ENCODE peak calls at places on chromosomes 6 and 20, in ten cellular contexts. Y, R, C, F, D, S, I, J, G and O are unnamed samples.
A peak's percentile ranks its signal among the peaks of the same experiment; 100 is the strongest.

GRCh38 chr20:61835301-61835700 is 230.4 kb downstream of the TAF4 start:
- DNase-seq in R (no peak), C (no peak), S (no peak), G (no peak), D (no peak), Y (no peak), F (no peak), J (no peak), I (no peak), O (no peak)

GRCh38 chr20:10673176-10673830 is 496 bp downstream of the JAG1 start:
- DNase-seq in Y (peak; percentile 42), S (no peak), F (no peak), J (no peak), C (peak; percentile 83), G (peak; percentile 26), I (no peak), D (no peak), R (peak; percentile 32), O (no peak)

GRCh38 chr6:37576336-37576737 is 76.6 kb upstream of the CCDC167 start:
- DNase-seq in J (no peak), Y (no peak), C (no peak), G (no peak), D (no peak), I (no peak), F (no peak), R (no peak), S (peak; percentile 85), O (peak; percentile 78)

GRCh38 chr20:61756966-61757677 is 308.6 kb downstream of the TAF4 start:
- DNase-seq in G (no peak), R (no peak), J (no peak), F (no peak), I (no peak), Y (no peak), S (no peak), C (no peak), D (peak; percentile 38), O (no peak)

GRCh38 chr20:59004493-59004762 is 2.6 kb downstream of the CTSZ start:
- DNase-seq in D (peak; percentile 48), I (no peak), S (no peak), J (no peak), F (no peak), R (peak; percentile 80), Y (peak; percentile 61), C (no peak), G (no peak), O (no peak)

GRCh38 chr20:5991623-5992441 is 41.4 kb downstream of the MCM8 start:
- DNase-seq in Y (no peak), F (no peak), J (no peak), C (no peak), D (no peak), R (no peak), G (peak; percentile 13), I (no peak), S (no peak), O (no peak)

GRCh38 chr20:63461364-63461763 is 11.1 kb downstream of the KCNQ2 start:
- DNase-seq in G (no peak), F (no peak), Y (no peak), R (no peak), J (no peak), D (no peak), C (peak; percentile 69), S (no peak), I (no peak), O (no peak)

GRCh38 chr20:17014967-17015366 is 211.9 kb upstream of the PCSK2 start:
- DNase-seq in F (no peak), G (no peak), J (no peak), R (no peak), I (no peak), Y (no peak), D (no peak), C (no peak), S (no peak), O (no peak)

GRCh38 chr6:67501738-67502137 is 1133.3 kb upstream of the ADGRB3 start:
- DNase-seq in C (no peak), I (no peak), S (no peak), G (no peak), R (no peak), Y (no peak), F (no peak), J (no peak), D (no peak), O (no peak)

GRCh38 chr6:89488438-89488837 is 55.5 kb downstream of the ANKRD6 start:
- DNase-seq in J (no peak), C (no peak), I (no peak), D (no peak), Y (no peak), S (no peak), F (no peak), R (no peak), G (no peak), O (no peak)

GRCh38 chr6:125507987-125508655 is 206.4 kb upstream of the HDDC2 start:
- DNase-seq in S (no peak), F (peak; percentile 61), J (no peak), R (peak; percentile 12), D (no peak), C (no peak), Y (no peak), I (no peak), G (peak; percentile 6), O (no peak)

GRCh38 chr6:162226810-162227209 is 500.8 kb downstream of the PRKN start:
- DNase-seq in R (no peak), J (no peak), F (no peak), C (no peak), S (no peak), Y (no peak), I (no peak), D (no peak), G (no peak), O (no peak)

GRCh38 chr20:48425776-48426175 is 402.0 kb downstream of the PREX1 start:
- DNase-seq in Y (no peak), S (no peak), D (no peak), R (no peak), J (no peak), G (no peak), C (no peak), I (no peak), F (no peak), O (no peak)

GRCh38 chr6:41460742-41461336 is 85.3 kb upstream of the FOXP4 start:
- DNase-seq in D (no peak), G (no peak), R (no peak), C (no peak), Y (no peak), S (peak; percentile 22), I (no peak), F (no peak), J (no peak), O (no peak)

GRCh38 chr20:9332783-9333482 is 181.5 kb upstream of the LAMP5 start:
- DNase-seq in C (no peak), Y (no peak), R (peak; percentile 42), S (no peak), J (no peak), D (no peak), G (no peak), F (no peak), I (no peak), O (no peak)

GRCh38 chr20:21019831-21020655 is 86.1 kb downstream of the LINC00237 start:
- DNase-seq in G (no peak), F (peak; percentile 82), S (no peak), J (no peak), C (peak; percentile 17), Y (no peak), D (no peak), R (no peak), I (no peak), O (no peak)

GRCh38 chr6:97394160-97394748 is 111.2 kb upstream of the MMS22L start:
- DNase-seq in I (no peak), F (peak; percentile 65), Y (peak; percentile 36), D (no peak), S (peak; percentile 64), G (peak; percentile 75), J (no peak), R (peak; percentile 28), C (peak; percentile 75), O (peak; percentile 47)

DNA sequence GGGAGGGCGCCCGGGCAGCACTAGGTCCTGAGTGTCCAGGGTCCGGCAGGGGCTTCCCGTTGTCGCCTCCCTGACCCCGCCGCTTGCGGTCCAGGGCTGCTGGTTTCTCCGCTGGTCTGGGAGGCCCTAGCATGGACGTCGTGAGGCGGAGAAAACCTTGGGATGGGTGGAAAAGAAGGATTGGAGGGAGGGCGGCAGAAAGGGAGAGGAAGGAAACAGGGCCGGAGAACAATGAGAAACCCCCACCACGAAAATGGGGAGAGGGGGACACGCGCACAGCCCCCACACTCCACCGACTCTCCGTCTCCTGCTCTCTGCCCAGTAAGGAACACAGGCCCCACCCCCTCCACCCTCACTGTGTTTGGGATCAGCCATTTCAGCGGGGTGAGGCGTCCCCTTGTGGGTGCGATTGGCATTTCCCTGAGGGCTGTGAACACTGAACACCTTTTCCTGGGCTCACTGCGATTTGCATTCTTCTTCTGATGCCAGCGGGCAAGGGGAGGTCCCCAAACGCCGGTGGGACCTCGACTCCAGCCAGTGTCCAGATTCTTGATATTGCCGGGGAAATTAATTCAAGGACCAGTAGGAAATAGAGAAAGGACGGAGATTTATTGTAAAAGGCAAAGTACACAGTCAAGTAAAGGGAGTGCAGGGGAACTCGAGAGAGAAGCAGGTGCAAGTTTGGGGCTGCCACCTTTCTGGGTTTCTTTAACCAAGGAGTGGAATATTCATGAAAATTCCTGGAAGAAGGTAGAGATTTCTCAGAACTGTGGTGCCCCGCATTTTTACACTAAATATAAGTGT is 3.3 kb upstream of the RAET1G start:
- DNase-seq in D (peak; percentile 92), I (peak; percentile 97), J (peak; percentile 95), S (peak; percentile 51), Y (peak; percentile 92), F (peak; percentile 74), R (peak; percentile 93), G (peak; percentile 80), C (peak; percentile 94), O (peak; percentile 56)
- TF ChIP-seq POLR2AphosphoS5 in D (no peak), I (no peak), J (no peak), S (no peak), Y (peak; percentile 17), F (no peak), R (no peak), G (no peak), C (no peak), O (peak; percentile 14)

GRCh38 chr20:53751394-53752368 is 158.0 kb upstream of the ZNF217 start:
- DNase-seq in D (no peak), S (no peak), R (peak; percentile 26), G (peak; percentile 23), F (no peak), I (no peak), C (no peak), J (peak; percentile 38), Y (peak; percentile 24), O (peak; percentile 54)
- H3K4me1 ChIP-seq in D (peaks cover 4% of the 10 kb centered on the region), S (peaks cover 65% of the 10 kb centered on the region), R (peaks cover 26% of the 10 kb centered on the region), G (peaks cover 8% of the 10 kb centered on the region), F (peaks cover 61% of the 10 kb centered on the region), I (peaks cover 13% of the 10 kb centered on the region), C (peaks cover 48% of the 10 kb centered on the region), J (peaks cover 44% of the 10 kb centered on the region), Y (peaks cover 13% of the 10 kb centered on the region), O (peaks cover 82% of the 10 kb centered on the region)

GRCh38 chr6:83062225-83062624 is 3.4 kb downstream of the UBE3D start:
- DNase-seq in G (no peak), Y (no peak), S (no peak), C (peak; percentile 34), I (no peak), D (no peak), F (no peak), J (no peak), R (no peak), O (no peak)
- TF ChIP-seq POLR2AphosphoS5 in G (no peak), Y (no peak), S (no peak), C (no peak), I (no peak), D (no peak), F (no peak), J (no peak), R (no peak), O (no peak)

GRCh38 chr6:43762410-43762768 is 7.6 kb upstream of the VEGFA start:
- DNase-seq in S (no peak), Y (no peak), R (no peak), D (no peak), F (no peak), C (no peak), I (no peak), J (no peak), G (no peak), O (no peak)
- H3K4me1 ChIP-seq in S (peaks cover 7% of the 10 kb centered on the region), Y (no peaks in the 10 kb centered on the region), R (no peaks in the 10 kb centered on the region), D (peaks cover 6% of the 10 kb centered on the region), F (peaks cover 84% of the 10 kb centered on the region), C (peaks cover 21% of the 10 kb centered on the region), I (no peaks in the 10 kb centered on the region), J (no peaks in the 10 kb centered on the region), G (no peaks in the 10 kb centered on the region), O (no peaks in the 10 kb centered on the region)